ENCODE peak calls at places on chromosome 1, in eight cellular contexts. G is COLO829, D is left ventricle myocardium inferior, K is RWPE1, P is H7, F is dermis blood vessel endothelial cell, R is RPMI7951, U is HT-29. X is an unnamed sample.

GRCh38 chr1:192639607-192640368 is 3.8 kb downstream of the RGS13 start:
- DNase-seq in P (no peak), R (peak; percentile 9), G (peak; percentile 28), F (no peak), D (no peak), U (peak; percentile 72), K (peak; percentile 13), X (no peak)

GRCh38 chr1:227546598-227547313 is 16.6 kb upstream of the ZNF678 start:
- DNase-seq in U (no peak), G (no peak), K (no peak), R (no peak), P (peak; percentile 16), D (no peak), F (no peak), X (no peak)

GRCh38 chr1:155127672-155128468 is at the start of gene EFNA1:
- DNase-seq in G (no peak), U (peak; percentile 53), F (peak; percentile 78), R (peak; percentile 24), P (peak; percentile 85), D (peak; percentile 75), K (no peak), X (peak; percentile 84)

GRCh38 chr1:213122514-213122929 is 71.5 kb downstream of the RPS6KC1 start:
- DNase-seq in D (no peak), F (peak; percentile 81), G (peak; percentile 13), R (peak; percentile 37), U (peak; percentile 69), K (no peak), P (no peak), X (peak; percentile 63)

GRCh38 chr1:172530000-172530399 is 3.0 kb upstream of the SUCO start:
- DNase-seq in R (no peak), P (no peak), F (no peak), K (no peak), U (peak; percentile 30), G (peak; percentile 27), D (no peak), X (no peak)

GRCh38 chr1:109823543-109824348 is 60.0 kb upstream of the EPS8L3 start:
- DNase-seq in P (no peak), D (peak; percentile 49), U (peak; percentile 15), F (peak; percentile 22), G (no peak), R (peak; percentile 93), K (no peak), X (no peak)

GRCh38 chr1:178341218-178341956 is 155.4 kb downstream of the CLEC20A start:
- DNase-seq in D (peak; percentile 42), U (peak; percentile 92), K (peak; percentile 86), F (peak; percentile 93), P (peak; percentile 75), G (peak; percentile 36), R (peak; percentile 88), X (peak; percentile 41)

GRCh38 chr1:147080013-147080661 is 92.1 kb downstream of the PRKAB2 start:
- DNase-seq in U (no peak), K (no peak), R (no peak), D (no peak), P (peak; percentile 63), F (no peak), G (no peak), X (no peak)

GRCh38 chr1:95073446-95073845 is 695 bp upstream of the ALG14 start:
- DNase-seq in R (no peak), P (no peak), K (no peak), G (no peak), F (peak; percentile 14), D (no peak), U (no peak), X (no peak)

GRCh38 chr1:205577874-205578658 is 53.7 kb downstream of the ELK4 start:
- DNase-seq in K (no peak), U (no peak), G (no peak), F (no peak), P (no peak), R (peak; percentile 8), D (no peak), X (no peak)

GRCh38 chr1:41161851-41162250 is 80.3 kb downstream of the SCMH1 start:
- DNase-seq in U (no peak), G (no peak), F (no peak), D (no peak), P (no peak), K (no peak), R (no peak), X (no peak)